ENCODE peak calls at places on chromosomes 11 and 22, in ten cellular contexts. L, Z, R, S, D, C, Y, P, G and W are unnamed samples.

GRCh38 chr22:31692186-31692886 is 30.3 kb upstream of the PISD start:
- DNase-seq in L (no peak), Z (no peak), R (no peak), S (peak; percentile 53), D (peak; percentile 52), C (no peak), Y (no peak), P (no peak), G (no peak), W (no peak)

GRCh38 chr22:30648825-30649224 is 13.2 kb downstream of the SLC35E4 start:
- DNase-seq in L (no peak), Z (no peak), R (no peak), S (no peak), D (no peak), C (no peak), Y (no peak), P (no peak), G (no peak), W (no peak)

GRCh38 chr11:6637871-6638270 is 17.7 kb downstream of the DCHS1 start:
- DNase-seq in L (no peak), Z (no peak), R (no peak), S (peak; percentile 48), D (peak; percentile 75), C (no peak), Y (peak; percentile 45), P (no peak), G (no peak), W (no peak)

GRCh38 chr11:79333381-79333780 is 107.4 kb downstream of the TENM4 start:
- DNase-seq in L (no peak), Z (no peak), R (no peak), S (no peak), D (no peak), C (no peak), Y (no peak), P (no peak), G (no peak), W (no peak)

GRCh38 chr11:14364322-14364721 is 5.3 kb upstream of the RRAS2 start:
- DNase-seq in L (no peak), Z (no peak), R (no peak), S (no peak), D (peak; percentile 24), C (no peak), Y (no peak), P (no peak), G (no peak), W (no peak)

GRCh38 chr22:30822216-30823014 is 127.7 kb downstream of the OSBP2 start:
- DNase-seq in L (peak; percentile 57), Z (no peak), R (no peak), S (no peak), D (no peak), C (no peak), Y (no peak), P (no peak), G (no peak), W (no peak)

GRCh38 chr11:74397531-74398243 is 546 bp downstream of the PGM2L1 start:
- DNase-seq in L (peak; percentile 76), Z (no peak), R (no peak), S (peak; percentile 18), D (peak; percentile 37), C (no peak), Y (peak; percentile 45), P (no peak), G (no peak), W (no peak)

GRCh38 chr11:55942785-55943392 is 6.7 kb upstream of the OR5I1 start:
- DNase-seq in L (peak; percentile 84), Z (no peak), R (no peak), S (peak; percentile 27), D (no peak), C (no peak), Y (no peak), P (no peak), G (no peak), W (no peak)

GRCh38 chr11:130396965-130397364 is 31.4 kb downstream of the ADAMTS8 start:
- DNase-seq in L (no peak), Z (no peak), R (no peak), S (no peak), D (no peak), C (no peak), Y (no peak), P (no peak), G (no peak), W (no peak)

GRCh38 chr11:79198898-79199250 is 242.0 kb downstream of the TENM4 start:
- DNase-seq in L (no peak), Z (no peak), R (peak; percentile 36), S (peak; percentile 44), D (no peak), C (no peak), Y (no peak), P (no peak), G (no peak), W (no peak)

GRCh38 chr11:126978155-126978554 is 22.4 kb downstream of the KIRREL3 start:
- DNase-seq in L (peak; percentile 89), Z (no peak), R (no peak), S (no peak), D (no peak), C (no peak), Y (no peak), P (no peak), G (no peak), W (no peak)

GRCh38 chr22:22099833-22100812 is 117.5 kb upstream of the TOP3B start:
- DNase-seq in L (peak; percentile 50), Z (no peak), R (no peak), S (peak; percentile 13), D (no peak), C (no peak), Y (no peak), P (no peak), G (no peak), W (no peak)

DNA sequence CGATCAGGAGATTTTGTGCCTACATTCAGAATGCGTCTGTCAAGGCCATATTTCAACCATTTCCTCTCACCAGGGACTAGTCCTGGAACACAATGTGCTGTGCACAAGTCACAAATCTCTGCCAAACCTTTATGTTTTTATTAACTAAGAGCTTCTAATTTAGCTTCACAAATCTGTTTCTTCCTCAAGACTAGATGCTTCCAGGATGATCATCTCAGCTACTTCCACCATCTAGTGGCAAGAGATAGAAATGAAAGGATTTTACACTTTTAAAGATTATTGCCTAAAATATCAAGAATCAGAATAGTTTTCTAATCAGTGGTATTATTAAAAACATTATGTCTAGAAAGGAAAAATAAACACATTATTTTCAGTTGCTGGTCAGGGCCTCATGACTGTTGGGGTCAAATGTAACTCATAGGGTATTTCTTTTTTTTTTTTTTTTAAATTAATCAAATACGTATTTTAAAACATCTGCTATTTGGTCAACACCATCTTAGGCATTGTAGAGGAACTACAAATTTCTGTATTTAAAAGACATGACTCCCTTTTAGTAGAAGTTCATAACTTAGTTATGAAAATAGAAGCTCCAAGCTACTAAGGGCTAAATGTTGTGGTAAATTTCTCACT is 1102.6 kb downstream of the DLG2 start:
- DNase-seq in L (peak; percentile 46), Z (no peak), R (no peak), S (peak; percentile 55), D (peak; percentile 23), C (no peak), Y (no peak), P (no peak), G (no peak), W (no peak)
- TF ChIP-seq CTCF in L (peak; percentile 79), Z (no peak), R (peak; percentile 17), S (peak; percentile 59), D (peak; percentile 63), C (peak; percentile 52), Y (no peak), P (no peak), G (peak; percentile 54), W (no peak)

DNA sequence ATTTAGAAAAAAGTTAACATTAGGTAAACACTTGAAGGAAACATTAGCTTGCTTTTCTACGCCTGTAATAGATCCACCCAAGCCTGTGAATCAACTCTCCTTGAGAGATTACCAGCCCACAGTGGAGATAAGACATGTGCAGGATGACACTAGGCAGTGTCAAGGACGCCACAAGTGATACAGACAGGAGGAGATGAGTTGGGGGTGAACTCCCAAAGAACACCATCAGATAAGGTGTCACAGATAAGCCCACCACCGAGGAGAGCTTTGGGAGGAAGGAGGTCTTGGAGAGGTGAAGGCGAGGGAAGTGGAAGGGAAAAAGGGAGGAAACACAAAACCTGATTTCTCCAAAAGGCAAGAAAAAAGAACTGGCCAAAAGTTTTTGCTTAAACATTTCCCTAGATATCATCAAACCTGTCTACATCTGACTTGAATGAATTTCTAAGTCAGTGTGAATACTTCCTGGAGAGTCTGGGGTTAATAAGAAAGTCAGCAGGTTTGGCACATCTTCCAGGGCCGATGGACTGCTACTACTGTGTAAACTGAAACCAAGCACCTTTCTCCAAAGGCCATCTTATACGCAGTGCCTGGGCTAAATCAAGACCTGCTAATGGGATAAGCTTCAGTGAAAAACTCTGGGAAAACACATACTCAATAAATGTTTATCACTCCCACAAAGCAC is 15.5 kb downstream of the CLTCL1 start:
- DNase-seq in L (no peak), Z (no peak), R (no peak), S (no peak), D (no peak), C (no peak), Y (no peak), P (no peak), G (no peak), W (no peak)
- H3K27ac ChIP-seq in L (no peak overlapping the region), Z (no peak overlapping the region), R (no peak overlapping the region), S (no peak overlapping the region), D (no peak overlapping the region), C (peak overlapping the region; percentile 61), Y (peak overlapping the region; percentile 39), P (no peak overlapping the region), G (peak overlapping the region; percentile 57), W (no peak overlapping the region)

DNA sequence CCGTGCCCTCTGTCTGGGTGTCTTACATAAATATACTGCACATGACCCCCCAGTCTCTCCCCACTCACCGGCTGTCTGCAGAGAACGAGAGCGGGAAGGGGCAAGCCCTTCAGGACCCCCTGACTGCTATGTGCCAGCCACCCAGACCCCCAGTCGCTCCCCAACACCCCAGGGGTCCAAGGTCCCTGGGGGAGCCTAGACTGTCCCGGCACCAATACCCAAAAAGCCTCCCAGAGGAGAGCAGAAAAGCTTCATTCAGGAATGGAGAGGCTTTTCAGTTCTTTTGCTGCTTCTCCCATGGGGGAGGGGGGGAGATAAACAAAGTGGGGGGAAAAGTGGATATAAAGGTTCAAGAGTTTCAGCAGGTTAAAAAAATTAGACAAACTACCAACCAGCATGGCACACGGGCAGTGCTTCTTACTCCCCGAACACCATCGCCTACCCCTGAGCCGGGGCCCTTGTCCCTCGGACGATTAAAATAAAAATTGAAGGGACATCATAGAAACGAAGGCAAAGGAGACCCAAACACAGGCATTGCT is 1.4 kb downstream of the CSNK1E start:
- DNase-seq in L (no peak), Z (no peak), R (no peak), S (peak; percentile 26), D (no peak), C (no peak), Y (no peak), P (no peak), G (no peak), W (no peak)
- H3K4me1 ChIP-seq in L (peaks cover 74% of the 10 kb centered on the region), Z (peaks cover 56% of the 10 kb centered on the region), R (peaks cover 15% of the 10 kb centered on the region), S (peaks cover 21% of the 10 kb centered on the region), D (peaks cover 57% of the 10 kb centered on the region), C (peaks cover 63% of the 10 kb centered on the region), Y (peaks cover 22% of the 10 kb centered on the region), P (peaks cover 5% of the 10 kb centered on the region), G (peaks cover 80% of the 10 kb centered on the region), W (peaks cover 43% of the 10 kb centered on the region)

DNA sequence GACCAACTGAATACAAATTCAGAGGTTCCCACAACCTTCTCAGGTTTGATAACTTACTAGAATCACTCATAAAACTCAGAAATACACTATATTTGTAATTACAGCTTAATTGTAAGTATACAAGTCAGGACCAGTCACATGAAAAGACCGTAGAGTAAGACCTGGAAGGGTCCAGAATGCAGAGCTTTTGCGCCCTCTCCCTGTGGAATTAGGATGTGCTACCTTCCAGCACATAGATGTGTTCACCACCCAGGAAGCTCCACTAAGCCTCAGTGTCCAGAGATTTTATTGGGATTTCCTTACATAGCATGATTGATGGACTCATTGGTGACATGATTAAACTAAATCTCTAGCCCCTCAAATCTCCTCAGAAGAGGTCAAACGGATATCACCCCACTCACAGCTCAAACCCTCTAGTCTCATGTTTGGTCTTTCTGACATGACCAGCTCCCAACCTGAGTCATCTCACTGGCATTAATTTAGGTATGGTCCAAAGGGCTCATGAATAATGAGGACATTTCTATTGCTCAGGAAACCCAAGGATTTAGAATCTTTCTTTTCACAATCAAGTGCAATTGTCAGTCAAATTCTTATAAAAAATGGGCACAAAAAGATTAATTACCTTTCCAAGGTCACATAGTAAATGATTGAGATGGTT is 77.2 kb upstream of the UBASH3B start:
- DNase-seq in L (peak; percentile 37), Z (no peak), R (no peak), S (no peak), D (no peak), C (no peak), Y (no peak), P (no peak), G (no peak), W (no peak)
- TF ChIP-seq CTCF in L (peak; percentile 33), Z (no peak), R (no peak), S (no peak), D (peak; percentile 17), C (no peak), Y (no peak), P (no peak), G (no peak), W (no peak)